ENCODE peak calls at places on chromosomes 13 and 19, in four cellular contexts. N is GM12878, Y is K562, S is H1. J is an unnamed sample.

GRCh38 chr13:52600666-52601065 is 41.6 kb upstream of the HNRNPA1L2 start:
- DNase-seq in Y (no peak), N (no peak), S (no peak), J (no peak)

GRCh38 chr19:49921871-49922755 is 6.9 kb upstream of the ATF5 start:
- DNase-seq in N (no peak), S (no peak), Y (no peak), J (no peak)

GRCh38 chr19:32674153-32674958 is 624 bp downstream of the ANKRD27 start:
- DNase-seq in Y (no peak), S (no peak), N (no peak), J (no peak)

GRCh38 chr13:75931116-75931515 is 295.0 kb downstream of the LMO7 start:
- DNase-seq in Y (no peak), N (no peak), S (no peak), J (no peak)

GRCh38 chr19:19259741-19260140 is 13.4 kb downstream of the TM6SF2 start:
- DNase-seq in Y (peak), N (no peak), S (no peak), J (peak)

GRCh38 chr19:35531291-35531690 is 2.0 kb upstream of the GAPDHS start:
- DNase-seq in N (no peak), Y (no peak), S (no peak), J (no peak)

GRCh38 chr19:20558011-20558410 is 7.6 kb downstream of the ZNF737 start:
- DNase-seq in N (no peak), S (no peak), Y (peak), J (no peak)

GRCh38 chr19:7865262-7865911 is 8.8 kb downstream of the PRR36 start:
- DNase-seq in Y (no peak), S (no peak), N (no peak), J (no peak)

GRCh38 chr19:34428549-34429285 is 536 bp downstream of the UBA2 start:
- DNase-seq in Y (peak), N (no peak), S (no peak), J (peak)

GRCh38 chr19:18093439-18094161 is 4.0 kb upstream of the MAST3 start:
- DNase-seq in Y (peak), S (no peak), N (no peak), J (peak)

GRCh38 chr13:29196409-29197074 is 376.4 kb downstream of the MTUS2 start:
- DNase-seq in Y (no peak), S (no peak), N (peak), J (no peak)

GRCh38 chr19:3585301-3586123 is at the start of gene GIPC3:
- DNase-seq in S (no peak), Y (no peak), N (no peak), J (no peak)

GRCh38 chr19:1978346-1978894 is 37.1 kb downstream of the BTBD2 start:
- DNase-seq in Y (no peak), N (no peak), S (no peak), J (no peak)

GRCh38 chr19:34904846-34905527 is 21.7 kb upstream of the ZNF30 start:
- DNase-seq in N (no peak), Y (no peak), S (no peak), J (no peak)

GRCh38 chr19:2524361-2524839 is 48.5 kb downstream of the GADD45B start:
- DNase-seq in N (no peak), S (no peak), Y (no peak), J (no peak)

GRCh38 chr13:54029226-54029625 is 1000.6 kb downstream of the OLFM4 start:
- DNase-seq in Y (no peak), N (peak), S (peak), J (no peak)

GRCh38 chr19:48578891-48579290 is 26.9 kb downstream of the SULT2B1 start:
- DNase-seq in Y (no peak), N (no peak), S (no peak), J (no peak)

GRCh38 chr19:5149930-5150329 is 181.0 kb downstream of the KDM4B start:
- DNase-seq in N (no peak), Y (no peak), S (no peak), J (no peak)

GRCh38 chr19:57192064-57192395 is 730 bp downstream of the ZNF264 start:
- DNase-seq in N (no peak), S (no peak), Y (no peak), J (no peak)

GRCh38 chr19:48283908-48284307 is 14.0 kb downstream of the ZNF114 start:
- DNase-seq in S (no peak), Y (no peak), N (no peak), J (no peak)

GRCh38 chr13:79988573-79988972 is 352.4 kb downstream of the SPRY2 start:
- DNase-seq in N (no peak), Y (no peak), S (no peak), J (no peak)

GRCh38 chr13:66940113-66940512 is 290.0 kb downstream of the PCDH9 start:
- DNase-seq in S (no peak), Y (no peak), N (no peak), J (no peak)

GRCh38 chr19:18660051-18660910 is 23.2 kb upstream of the CRTC1 start:
- DNase-seq in Y (peak), S (no peak), N (no peak), J (no peak)

GRCh38 chr13:71801781-71802180 is 65.2 kb downstream of the DACH1 start:
- DNase-seq in S (no peak), N (no peak), Y (no peak), J (no peak)

GRCh38 chr19:17865364-17866311 is 5.9 kb downstream of the RPL18A start:
- DNase-seq in Y (peak), N (no peak), S (no peak), J (no peak)

GRCh38 chr19:11227201-11227886 is 12.1 kb upstream of the ANGPTL8 start:
- DNase-seq in S (peak), N (no peak), Y (peak), J (peak)

GRCh38 chr19:15280048-15280725 is 47.9 kb upstream of the EPHX3 start:
- DNase-seq in N (no peak), S (no peak), Y (no peak), J (no peak)

GRCh38 chr19:58551577-58552471 is 3.1 kb downstream of the CHMP2A start:
- DNase-seq in S (no peak), Y (no peak), N (no peak), J (no peak)

GRCh38 chr19:58550362-58551122 is 4.4 kb downstream of the CHMP2A start:
- DNase-seq in Y (no peak), N (no peak), S (no peak), J (no peak)

GRCh38 chr19:58548859-58549663 is 5.2 kb downstream of the TRIM28 start:
- DNase-seq in Y (no peak), S (no peak), N (no peak), J (no peak)

GRCh38 chr19:58551123-58551497 is 3.8 kb downstream of the CHMP2A start:
- DNase-seq in S (no peak), N (no peak), Y (no peak), J (no peak)

GRCh38 chr19:58549664-58550361 is 5.1 kb downstream of the CHMP2A start:
- DNase-seq in N (no peak), S (no peak), Y (no peak), J (no peak)
- TF ChIP-seq BRCA1 in N (no peak), S (no peak), Y (no peak), J (no peak)

DNA sequence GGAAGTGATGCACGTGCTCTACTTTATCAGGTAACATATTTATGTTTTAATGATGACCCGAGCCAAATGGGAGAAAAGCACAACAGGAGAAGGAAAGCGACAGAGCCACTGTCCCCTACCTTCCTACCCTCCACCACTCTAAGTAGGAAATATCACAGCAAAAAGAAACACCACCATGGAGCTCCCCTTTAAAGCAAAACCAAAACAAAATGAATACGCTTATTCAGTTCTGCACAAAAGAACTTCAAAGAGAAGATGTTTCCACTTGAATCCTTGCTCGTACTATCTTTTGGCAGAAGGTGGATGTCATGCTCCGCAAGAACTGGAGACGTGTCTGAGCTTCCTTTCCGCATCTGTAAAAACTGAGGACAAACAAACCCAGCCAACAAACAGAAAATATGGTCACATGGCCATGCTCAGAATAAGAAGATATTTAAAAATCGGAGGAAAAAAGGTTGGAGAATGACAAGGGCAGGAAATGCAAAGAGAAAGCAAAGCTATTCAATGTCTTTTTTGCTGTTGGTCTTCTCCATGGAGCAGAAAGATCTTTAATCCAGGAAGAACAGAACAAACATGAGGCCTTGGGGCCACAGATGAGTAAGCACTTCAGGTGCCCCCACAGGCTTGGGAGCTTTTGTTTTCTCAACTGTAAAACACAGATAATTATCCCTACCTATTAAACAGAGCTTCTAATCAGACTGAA is 19.5 kb downstream of the N4BP2L1 start:
- DNase-seq in S (no peak), Y (peak), N (no peak), J (no peak)
- TF ChIP-seq BRCA1 in S (no peak), Y (no peak), N (no peak), J (no peak)

GRCh38 chr13:35838356-35838755 is 292.8 kb downstream of the DCLK1 start:
- DNase-seq in N (no peak), S (no peak), Y (no peak), J (no peak)

GRCh38 chr13:35836476-35836875 is 294.7 kb downstream of the DCLK1 start:
- DNase-seq in N (no peak), S (no peak), Y (no peak), J (no peak)

GRCh38 chr13:35840991-35841604 is 290.1 kb downstream of the DCLK1 start:
- DNase-seq in Y (no peak), S (no peak), N (no peak), J (no peak)

DNA sequence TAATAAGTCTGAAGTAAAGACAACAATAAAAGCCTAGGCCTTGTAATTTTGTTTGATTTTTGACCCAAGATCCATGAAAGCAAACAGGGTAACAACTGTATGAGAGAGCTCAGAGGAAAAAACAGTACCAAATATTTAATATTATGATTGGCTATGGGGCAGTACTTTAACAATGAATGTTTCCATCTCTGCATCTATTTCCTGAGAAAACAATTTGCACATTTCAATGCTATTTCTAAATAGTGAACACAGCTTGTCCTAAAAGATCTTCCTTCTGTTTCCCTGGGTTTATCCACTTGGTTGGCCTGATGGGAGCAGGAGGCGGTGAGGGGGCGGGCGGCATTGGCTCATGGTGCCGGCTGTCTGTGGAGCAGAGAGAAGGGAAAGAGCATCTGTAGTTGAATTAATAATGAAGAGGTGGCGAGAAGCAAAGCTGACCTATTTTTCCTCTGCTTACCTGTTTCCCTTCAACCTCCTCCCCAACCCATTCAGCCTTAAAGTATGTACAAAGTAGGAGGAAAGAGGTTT is 291.4 kb downstream of the DCLK1 start:
- DNase-seq in N (no peak), S (no peak), Y (no peak), J (no peak)
- TF ChIP-seq BRCA1 in N (no peak), S (no peak), Y (no peak), J (no peak)

GRCh38 chr13:40692946-40693345 is 26.5 kb upstream of the FOXO1 start:
- DNase-seq in S (no peak), Y (no peak), N (peak), J (no peak)
- TF ChIP-seq BRCA1 in S (no peak), Y (no peak), N (no peak), J (no peak)

DNA sequence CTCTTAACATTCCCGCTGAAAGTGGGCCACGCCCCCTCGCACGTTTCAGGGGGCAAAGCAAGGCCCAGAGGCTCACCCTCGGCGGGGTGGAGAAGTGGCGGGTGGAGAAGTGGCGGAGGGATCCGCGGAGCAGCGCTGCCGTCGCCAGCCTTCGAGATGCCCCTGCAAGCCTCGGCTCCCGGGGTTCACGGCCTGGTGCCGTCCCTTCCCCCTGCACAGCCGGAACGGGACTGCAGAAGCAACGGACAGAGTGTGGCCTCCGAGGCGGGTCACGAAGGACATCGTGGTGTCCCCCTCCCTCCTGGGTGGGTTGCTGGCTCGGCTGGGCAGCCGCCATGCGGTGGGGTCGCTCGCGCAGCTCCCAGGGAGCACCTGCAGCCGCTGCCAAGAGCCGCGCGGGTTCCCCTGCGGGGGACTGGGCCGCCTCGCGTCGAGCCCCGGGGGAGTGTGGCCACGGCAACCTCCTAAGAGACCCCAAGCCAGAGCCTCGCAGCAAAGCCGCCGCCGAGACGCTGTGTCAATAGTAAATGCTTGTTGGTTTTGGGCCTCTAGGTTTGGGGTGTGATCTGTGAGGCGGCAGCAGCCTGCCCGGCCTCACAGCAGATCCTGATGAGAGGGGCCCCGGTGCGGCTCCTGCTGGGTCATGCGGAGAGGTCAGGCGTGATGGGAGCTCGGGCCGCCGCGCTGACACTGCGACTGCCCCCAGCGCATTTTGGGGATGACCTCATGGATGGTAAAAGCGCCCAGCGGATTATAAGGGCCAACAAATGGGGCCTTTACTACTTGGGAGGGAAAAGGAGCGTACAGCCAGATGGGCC is 5.5 kb downstream of the TPGS1 start:
- DNase-seq in N (no peak), Y (peak), S (no peak), J (no peak)
- TF ChIP-seq BRCA1 in N (no peak), Y (no peak), S (no peak), J (no peak)

DNA sequence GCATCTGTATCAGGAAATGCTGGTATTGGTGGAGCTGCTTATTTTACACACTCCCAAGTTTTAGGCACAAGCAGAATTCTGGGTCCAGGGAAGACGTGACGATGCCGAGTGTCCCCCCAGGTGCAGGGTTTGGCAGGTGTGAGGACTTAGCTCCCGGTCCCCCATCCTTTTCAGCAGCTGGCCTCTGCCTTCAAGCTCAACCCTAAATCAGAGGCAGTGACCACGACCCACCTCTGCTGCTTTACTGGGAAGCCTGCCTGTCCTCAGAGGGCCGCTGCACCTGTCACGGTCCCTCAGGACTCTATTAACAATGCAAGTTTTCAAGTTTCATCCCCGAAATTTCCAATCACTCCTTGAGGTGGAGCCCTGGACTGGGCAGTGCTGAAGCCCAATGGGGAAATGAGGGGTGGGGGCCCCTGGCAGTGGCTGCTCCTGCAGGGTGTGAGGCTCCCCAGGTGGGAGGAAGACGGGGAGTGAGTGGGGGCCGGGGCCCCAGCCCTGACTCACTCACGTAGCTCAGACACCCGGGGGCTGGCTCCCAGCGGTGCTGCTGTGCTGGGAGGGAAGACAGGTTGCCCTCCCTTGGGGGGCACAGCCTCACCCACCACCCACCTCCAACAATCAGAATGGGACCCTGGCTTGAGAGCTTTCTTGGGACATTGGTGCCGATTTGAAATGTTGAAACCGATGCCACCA is 92.6 kb upstream of the MCF2L start:
- DNase-seq in Y (no peak), N (no peak), S (no peak), J (no peak)
- TF ChIP-seq BRCA1 in Y (no peak), N (no peak), S (no peak), J (no peak)

GRCh38 chr13:50509167-50509566 is 334.3 kb downstream of the DLEU7 start:
- DNase-seq in N (no peak), Y (no peak), S (no peak), J (peak)
- TF ChIP-seq BRCA1 in N (no peak), Y (no peak), S (no peak), J (no peak)

DNA sequence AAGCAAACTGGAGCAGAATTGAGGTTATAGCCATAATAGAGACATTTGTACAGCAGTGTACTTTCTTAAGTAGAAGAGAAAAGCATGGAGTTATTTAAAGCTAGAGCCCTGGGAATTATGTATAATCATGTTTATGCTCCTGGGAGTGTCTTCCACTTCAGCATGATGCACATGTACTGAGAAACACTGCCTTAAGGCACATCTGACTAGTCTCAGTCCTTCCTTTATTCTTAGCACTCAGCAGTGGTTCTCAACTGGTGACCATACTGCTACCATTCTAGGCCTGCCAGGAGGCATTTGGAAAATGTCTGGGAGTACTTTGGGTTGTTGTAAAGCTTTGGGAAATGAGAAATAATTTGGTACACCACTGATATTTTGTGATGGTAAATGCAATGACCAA is 45.8 kb downstream of the VWA8 start:
- DNase-seq in Y (no peak), N (no peak), S (no peak), J (no peak)
- TF ChIP-seq BRCA1 in Y (no peak), N (no peak), S (no peak), J (no peak)

GRCh38 chr13:69319659-69320058 is 788.0 kb upstream of the ATXN8OS start:
- DNase-seq in Y (no peak), N (no peak), S (no peak), J (no peak)
- TF ChIP-seq BRCA1 in Y (no peak), N (no peak), S (no peak), J (no peak)